ENCODE peak calls at places on chromosomes 7 and 10, in nine cellular contexts. H is iris pigment epithelial cell; M is aorta; C is caudate nucleus; N is hepatic stellate cell; J is stimulated activated CD4-positive, alpha-beta T cell treated with anti-CD3 and anti-CD28 coated beads, Interleukin-1b, Interleukin-23, amount 100 ng/mL, for 24 hours; G is CD4-positive, alpha-beta memory T cell; Z is CD8-positive, alpha-beta memory T cell; K is neural progenitor cell. P is an unnamed sample.

GRCh38 chr7:141484907-141485306 is 66.3 kb upstream of the AGK start:
- DNase-seq in H (no peak), J (no peak), C (no peak), Z (no peak), G (no peak), M (no peak), K (no peak), N (no peak), P (no peak)

GRCh38 chr10:62681211-62681940 is 123.1 kb upstream of the ADO start:
- DNase-seq in N (no peak), Z (peak; percentile 68), G (peak; percentile 71), J (peak; percentile 47), M (no peak), H (peak; percentile 24), C (no peak), K (peak; percentile 42), P (no peak)

GRCh38 chr10:69816536-69816935 is 14.8 kb downstream of the COL13A1 start:
- DNase-seq in N (no peak), G (no peak), C (no peak), J (no peak), K (no peak), M (no peak), Z (no peak), H (no peak), P (no peak)

GRCh38 chr7:131336956-131337355 is 9.3 kb downstream of the MKLN1 start:
- DNase-seq in Z (no peak), G (no peak), J (no peak), C (no peak), H (no peak), N (no peak), K (no peak), M (no peak), P (no peak)

GRCh38 chr7:116418524-116418923 is 81.0 kb upstream of the CAV2 start:
- DNase-seq in M (no peak), Z (no peak), H (no peak), N (no peak), J (no peak), K (no peak), C (no peak), G (no peak), P (no peak)

GRCh38 chr7:128362670-128363069 is 1.2 kb upstream of the PRRT4 start:
- DNase-seq in N (no peak), M (no peak), H (peak; percentile 50), Z (no peak), J (no peak), C (no peak), K (no peak), G (no peak), P (no peak)

GRCh38 chr7:158386355-158386618 is 201.3 kb downstream of the PTPRN2 start:
- DNase-seq in J (no peak), K (no peak), G (no peak), H (no peak), N (no peak), M (no peak), Z (no peak), C (no peak), P (no peak)

GRCh38 chr7:31126976-31127375 is 74.9 kb downstream of the ADCYAP1R1 start:
- DNase-seq in G (no peak), N (no peak), K (no peak), Z (no peak), C (no peak), J (no peak), M (no peak), H (peak; percentile 25), P (peak; percentile 47)

GRCh38 chr7:38178695-38179344 is 775 bp downstream of the STARD3NL start:
- DNase-seq in M (no peak), K (no peak), Z (peak; percentile 57), G (peak; percentile 60), H (peak; percentile 56), J (no peak), N (peak; percentile 40), C (no peak), P (peak; percentile 25)

GRCh38 chr7:100865372-100865911 is 1.7 kb upstream of the TRIP6 start:
- DNase-seq in J (no peak), C (no peak), Z (no peak), H (no peak), N (no peak), M (no peak), G (no peak), K (no peak), P (no peak)

GRCh38 chr7:113421696-113422330 is 303.5 kb upstream of the SMIM30 start:
- DNase-seq in N (peak; percentile 36), K (peak; percentile 89), H (peak; percentile 80), C (peak; percentile 59), Z (peak; percentile 53), J (peak; percentile 59), M (peak; percentile 80), G (peak; percentile 62), P (peak; percentile 93)

GRCh38 chr7:65554-65953 is 126.8 kb upstream of the FAM20C start:
- DNase-seq in M (peak; percentile 22), H (peak; percentile 59), G (no peak), N (no peak), C (no peak), Z (no peak), J (no peak), K (no peak), P (no peak)

GRCh38 chr10:132458595-132459251 is 61.7 kb downstream of the PWWP2B start:
- DNase-seq in G (peak; percentile 61), C (no peak), Z (peak; percentile 51), J (peak; percentile 66), H (no peak), K (peak; percentile 73), M (peak; percentile 64), N (peak; percentile 76), P (no peak)

GRCh38 chr7:104217620-104218019 is 9.8 kb upstream of the ORC5 start:
- DNase-seq in G (no peak), K (no peak), N (no peak), H (no peak), J (no peak), M (no peak), Z (no peak), C (no peak), P (no peak)

GRCh38 chr10:69959911-69960310 is 92.7 kb upstream of the MACROH2A2 start:
- DNase-seq in J (no peak), G (no peak), Z (no peak), K (no peak), H (no peak), M (no peak), C (no peak), N (no peak), P (no peak)

GRCh38 chr7:81638216-81638615 is 131.6 kb downstream of the HGF start:
- DNase-seq in N (no peak), H (peak; percentile 79), J (no peak), K (no peak), Z (no peak), G (no peak), C (no peak), M (no peak), P (peak; percentile 68)

GRCh38 chr7:70384891-70385290 is 747.1 kb upstream of the GALNT17 start:
- DNase-seq in H (peak; percentile 49), C (no peak), M (no peak), K (no peak), G (no peak), Z (no peak), J (no peak), N (no peak), P (peak; percentile 23)

GRCh38 chr7:4838626-4839334 is 23.1 kb downstream of the PAPOLB start:
- DNase-seq in Z (no peak), N (no peak), K (no peak), M (no peak), C (no peak), J (no peak), H (no peak), G (no peak), P (no peak)

GRCh38 chr7:139426258-139427028 is 57.0 kb downstream of the KLRG2 start:
- DNase-seq in N (no peak), C (no peak), J (no peak), M (no peak), G (no peak), Z (no peak), H (no peak), K (no peak), P (no peak)

GRCh38 chr10:122307669-122308486 is 36.8 kb downstream of the BTBD16 start:
- DNase-seq in K (no peak), G (no peak), Z (no peak), J (no peak), N (peak; percentile 58), C (no peak), M (peak; percentile 92), H (peak; percentile 94), P (peak; percentile 6)

GRCh38 chr7:143003393-143004051 is 23.4 kb downstream of the OR9A2 start:
- DNase-seq in G (peak; percentile 67), Z (peak; percentile 49), C (no peak), N (peak; percentile 32), H (peak; percentile 48), J (peak; percentile 1), K (peak; percentile 47), M (no peak), P (peak; percentile 21)

GRCh38 chr10:101923212-101923611 is 79.6 kb upstream of the KCNIP2 start:
- DNase-seq in M (no peak), H (no peak), G (no peak), C (no peak), N (no peak), K (no peak), Z (no peak), J (no peak), P (no peak)

GRCh38 chr7:133358728-133359127 is 105.8 kb downstream of the EXOC4 start:
- DNase-seq in H (peak; percentile 61), Z (no peak), N (no peak), C (no peak), K (no peak), M (no peak), G (no peak), J (no peak), P (no peak)

GRCh38 chr7:17095001-17095574 is 203.4 kb upstream of the AHR start:
- DNase-seq in Z (no peak), K (no peak), J (no peak), N (no peak), C (no peak), H (no peak), G (no peak), M (peak; percentile 46), P (no peak)

GRCh38 chr10:120480065-120480600 is 23.1 kb downstream of the PLPP4 start:
- DNase-seq in G (no peak), M (no peak), K (no peak), H (peak; percentile 28), Z (no peak), N (no peak), C (no peak), J (no peak), P (no peak)

GRCh38 chr7:69283421-69283820 is 314.9 kb upstream of the AUTS2 start:
- DNase-seq in Z (no peak), G (no peak), C (peak; percentile 59), J (no peak), K (no peak), M (peak; percentile 54), H (no peak), N (no peak), P (no peak)